ENCODE peak calls at places on chromosomes 2 and 18, in four cellular contexts. O is IMR-90, T is mesendoderm, U is H1. H is an unnamed sample.

GRCh38 chr2:45391866-45392265 is 219.2 kb downstream of the SRBD1 start:
- DNase-seq in O (peak), T (peak), U (no peak), H (no peak)

GRCh38 chr2:84969511-84970265 is 1.3 kb upstream of the KCMF1 start:
- DNase-seq in O (peak), T (peak), U (no peak), H (no peak)

GRCh38 chr2:120161190-120161589 is 62.0 kb downstream of the TMEM185B start:
- DNase-seq in O (peak), T (no peak), U (no peak), H (no peak)

GRCh38 chr2:233801357-233802131 is 23.4 kb downstream of the MROH2A start:
- DNase-seq in O (peak), T (peak), U (peak), H (no peak)

GRCh38 chr2:178306351-178307073 is 112.2 kb downstream of the OSBPL6 start:
- DNase-seq in O (peak), T (peak), U (peak), H (peak)

GRCh38 chr2:223736488-223736887 is 100.9 kb downstream of the AP1S3 start:
- DNase-seq in O (no peak), T (no peak), U (no peak), H (no peak)

GRCh38 chr2:98900721-98901120 is 35.3 kb downstream of the CRACDL start:
- DNase-seq in O (no peak), T (no peak), U (no peak), H (no peak)

GRCh38 chr2:55054476-55054875 is 4.2 kb upstream of the RTN4 start:
- DNase-seq in O (no peak), T (no peak), U (no peak), H (no peak)

GRCh38 chr2:9001229-9001628 is 2.3 kb downstream of the MBOAT2 start:
- DNase-seq in O (peak), T (no peak), U (no peak), H (no peak)

GRCh38 chr2:240649331-240649730 is 24.1 kb downstream of the GPR35 start:
- DNase-seq in O (no peak), T (no peak), U (peak), H (no peak)

GRCh38 chr2:200863655-200864205 is 728 bp downstream of the CLK1 start:
- DNase-seq in O (no peak), T (peak), U (no peak), H (no peak)

GRCh38 chr2:37809525-37809924 is 115.6 kb upstream of the RMDN2 start:
- DNase-seq in O (peak), T (peak), U (no peak), H (no peak)

GRCh38 chr2:222241054-222241453 is 57.7 kb downstream of the PAX3 start:
- DNase-seq in O (no peak), T (peak), U (no peak), H (no peak)

GRCh38 chr2:207166349-207167128 is 791 bp upstream of the KLF7 start:
- DNase-seq in O (peak), T (peak), U (peak), H (peak)

GRCh38 chr18:69400253-69400975 is at the start of gene DOK6:
- DNase-seq in O (peak), T (peak), U (peak), H (peak)

GRCh38 chr2:86020984-86021383 is 84.7 kb downstream of the POLR1A start:
- DNase-seq in O (peak), T (no peak), U (no peak), H (no peak)

GRCh38 chr18:7626922-7627440 is 59.9 kb downstream of the PTPRM start:
- DNase-seq in O (peak), T (peak), U (no peak), H (no peak)

DNA sequence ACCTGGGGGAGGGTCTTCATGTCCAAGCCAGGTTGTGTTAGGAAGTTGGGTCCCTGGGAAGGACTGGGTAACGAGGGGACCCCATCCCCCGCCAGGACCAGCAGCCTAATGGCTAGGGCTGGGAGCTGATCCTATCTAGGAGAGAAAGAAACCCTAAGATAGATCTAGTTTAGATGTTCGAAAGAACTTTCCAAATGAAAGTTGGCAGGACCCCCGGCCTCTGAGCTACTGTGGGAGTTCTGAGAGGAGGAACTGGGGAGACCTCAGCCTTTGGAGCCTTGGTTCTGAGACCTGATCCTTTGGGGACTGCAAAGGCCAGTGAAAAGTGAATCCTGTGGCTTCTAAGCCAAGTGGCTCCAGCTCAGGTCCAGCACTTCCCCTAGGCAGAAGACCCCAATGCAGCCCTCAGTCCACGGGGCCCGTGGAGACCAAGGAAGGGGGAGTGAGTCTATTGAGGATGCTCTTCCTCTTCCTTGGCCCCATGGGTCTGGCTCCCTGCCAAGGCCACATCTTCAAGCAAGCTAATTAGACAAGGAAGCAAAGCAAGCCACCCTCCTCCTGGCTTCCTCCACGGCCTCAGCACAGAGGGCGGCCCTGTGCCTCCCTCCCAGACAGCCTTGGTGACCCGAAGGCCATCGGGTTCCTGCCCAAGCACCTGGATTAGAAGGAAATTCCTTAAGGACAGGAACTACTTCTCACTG is 23.5 kb downstream of the CCT7 start:
- DNase-seq in O (no peak), T (no peak), U (no peak), H (no peak)
- H3K56ac ChIP-seq in O (no peak), T (no peak), U (no peak), H (no peak)

DNA sequence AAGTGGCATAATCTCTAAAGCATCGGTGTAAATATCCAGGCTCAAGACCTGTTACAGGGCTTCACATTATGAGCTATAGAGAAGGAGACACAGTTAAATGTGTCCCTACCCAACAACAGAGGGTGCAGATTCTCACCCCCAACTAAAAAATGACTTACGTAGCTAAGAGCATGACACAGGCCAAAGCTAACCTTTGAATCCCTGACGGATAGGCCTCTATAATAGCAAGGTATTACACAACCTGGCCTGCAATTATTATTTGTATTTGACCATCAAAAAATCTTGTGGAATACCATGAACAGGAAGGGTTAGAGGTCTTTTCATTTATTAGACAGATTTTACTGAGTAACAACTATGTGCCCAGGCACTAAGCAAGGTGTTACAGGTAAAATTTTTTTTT is 45.1 kb downstream of the RNU4ATAC start:
- DNase-seq in O (no peak), T (no peak), U (no peak), H (no peak)
- H3K56ac ChIP-seq in O (no peak), T (no peak), U (no peak), H (no peak)

GRCh38 chr2:181540421-181540820 is 83.2 kb downstream of the ITGA4 start:
- DNase-seq in O (no peak), T (peak), U (no peak), H (no peak)

DNA sequence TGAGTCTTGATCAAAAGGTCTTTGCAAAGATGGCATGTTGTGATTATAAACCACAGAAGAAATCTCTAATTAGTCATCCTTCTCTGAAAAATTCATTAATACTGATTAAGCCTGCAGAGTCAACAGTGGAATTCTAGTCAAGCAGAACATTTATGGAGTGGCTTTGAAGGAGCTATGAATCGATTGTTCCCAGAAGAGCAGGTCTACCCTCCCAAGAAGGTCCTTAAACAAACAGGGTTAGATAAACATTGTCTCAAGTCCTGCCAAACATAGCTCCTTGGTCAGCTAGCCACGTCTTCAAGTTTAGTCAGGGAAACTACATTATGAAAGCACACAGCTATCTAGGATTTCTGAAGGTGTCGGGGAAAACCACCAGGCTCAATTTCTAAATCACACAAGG is 88.9 kb downstream of the ITGA4 start:
- DNase-seq in O (peak), T (no peak), U (no peak), H (no peak)
- H3K56ac ChIP-seq in O (no peak), T (no peak), U (no peak), H (no peak)

DNA sequence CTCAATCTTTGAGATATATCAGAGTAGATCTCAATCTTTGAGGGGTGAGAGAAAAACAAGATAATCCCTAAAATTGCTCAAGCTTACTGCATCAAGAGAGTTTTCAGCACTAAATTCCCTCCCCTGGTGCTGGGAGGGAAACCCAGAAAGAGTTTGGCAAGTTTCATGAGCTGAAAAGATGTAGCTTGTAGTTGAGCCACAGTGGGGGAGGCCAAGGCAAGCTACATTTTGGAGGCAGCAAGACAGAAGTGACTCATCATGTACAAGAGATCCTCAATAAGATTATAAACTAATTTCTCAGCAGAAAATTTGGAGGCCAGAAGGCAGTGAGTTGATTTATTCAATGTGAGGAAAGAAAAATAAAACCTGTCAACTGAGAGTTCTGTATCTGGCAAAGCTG is 308.2 kb downstream of the PIEZO2 start:
- DNase-seq in O (no peak), T (no peak), U (no peak), H (no peak)
- H3K56ac ChIP-seq in O (no peak), T (no peak), U (no peak), H (no peak)

GRCh38 chr2:112880081-112880531 is 30.9 kb upstream of the IL37 start:
- DNase-seq in O (peak), T (no peak), U (no peak), H (no peak)

GRCh38 chr2:112876971-112877361 is 34.0 kb upstream of the IL37 start:
- DNase-seq in O (peak), T (no peak), U (no peak), H (no peak)

GRCh38 chr2:112877423-112877822 is 33.5 kb upstream of the IL37 start:
- DNase-seq in O (peak), T (no peak), U (no peak), H (no peak)

GRCh38 chr2:112879491-112880041 is 31.4 kb upstream of the IL37 start:
- DNase-seq in O (no peak), T (no peak), U (no peak), H (no peak)

DNA sequence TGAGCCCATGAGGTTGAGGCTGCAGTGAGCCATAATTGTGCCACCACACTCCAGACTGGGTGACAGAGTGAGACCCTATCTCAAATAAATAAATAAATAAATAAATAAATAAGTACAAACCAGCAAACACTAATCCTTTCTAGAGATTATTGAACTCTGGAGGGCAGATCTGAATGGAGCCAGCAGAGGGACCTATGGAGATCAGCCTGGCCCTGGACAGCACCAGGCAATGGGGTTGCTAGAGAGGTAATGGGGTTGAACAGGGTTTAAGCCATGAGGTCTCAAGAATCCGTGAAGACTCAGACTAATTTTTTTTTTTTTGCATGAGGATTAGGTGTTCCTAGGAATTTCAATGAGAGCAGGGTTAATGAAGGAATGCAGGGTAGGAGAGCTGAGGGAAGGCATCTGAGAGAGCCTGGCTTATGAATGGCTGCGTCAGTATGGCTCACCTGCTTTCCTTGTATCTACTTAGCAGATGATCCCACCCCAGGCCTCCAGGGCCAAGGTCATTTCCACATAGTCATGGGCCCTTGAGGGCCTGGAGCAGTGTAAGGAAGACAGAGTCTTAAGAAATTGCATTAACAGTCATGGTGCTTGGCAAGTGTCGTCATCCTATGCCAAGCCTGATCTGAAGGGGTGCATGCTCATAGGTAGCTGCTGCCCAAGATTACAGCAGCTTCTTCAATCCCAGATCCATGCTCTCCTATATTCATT is 34.6 kb upstream of the IL37 start:
- DNase-seq in O (no peak), T (no peak), U (no peak), H (no peak)
- H3K56ac ChIP-seq in O (no peak), T (no peak), U (no peak), H (no peak)